ENCODE peak calls at places on chromosomes 5 and 9, in four cellular contexts. U is AG08396, K is DMS79, Q is KG1. Z is an unnamed sample.
A peak's percentile ranks its signal among the peaks of the same experiment; 100 is the strongest.

GRCh38 chr9:131394464-131395026 is 659 bp downstream of the PRRC2B start:
- DNase-seq in U (peak; percentile 76), K (no peak), Q (no peak), Z (peak; percentile 41)

GRCh38 chr5:171498166-171498565 is 78.7 kb downstream of the FGF18 start:
- DNase-seq in Q (no peak), U (no peak), K (no peak), Z (no peak)

GRCh38 chr5:58241383-58241782 is 218.5 kb downstream of the PLK2 start:
- DNase-seq in Q (no peak), K (no peak), U (no peak), Z (no peak)

GRCh38 chr5:120604898-120605297 is 140.8 kb downstream of the PRR16 start:
- DNase-seq in U (peak; percentile 36), Q (no peak), K (no peak), Z (no peak)

GRCh38 chr9:2356391-2356790 is 265.2 kb upstream of the VLDLR start:
- DNase-seq in Q (no peak), K (no peak), U (no peak), Z (no peak)

GRCh38 chr9:99998866-99999265 is 92.4 kb downstream of the STX17 start:
- DNase-seq in Q (no peak), K (no peak), U (no peak), Z (no peak)

GRCh38 chr5:155836404-155836803 is 490.6 kb upstream of the SGCD start:
- DNase-seq in K (no peak), Q (no peak), U (no peak), Z (no peak)

GRCh38 chr5:21154526-21154925 is 1166.5 kb upstream of the CDH18 start:
- DNase-seq in Q (no peak), U (no peak), K (no peak), Z (no peak)

GRCh38 chr9:134709512-134710270 is 68.1 kb downstream of the COL5A1 start:
- DNase-seq in U (peak; percentile 75), K (no peak), Q (no peak), Z (no peak)

GRCh38 chr9:89505048-89505447 is 7.1 kb upstream of the SEMA4D start:
- DNase-seq in K (no peak), Q (no peak), U (no peak), Z (no peak)

GRCh38 chr9:137694962-137695875 is 76.4 kb downstream of the EHMT1 start:
- DNase-seq in K (no peak), Q (no peak), U (peak; percentile 63), Z (no peak)

GRCh38 chr9:134141906-134142305 is 6.0 kb downstream of the WDR5 start:
- DNase-seq in Q (no peak), U (no peak), K (no peak), Z (no peak)

GRCh38 chr9:107858260-107858659 is 368.7 kb upstream of the KLF4 start:
- DNase-seq in K (no peak), U (no peak), Q (no peak), Z (no peak)

GRCh38 chr9:93030642-93031628 is 27.6 kb upstream of the SUSD3 start:
- DNase-seq in K (no peak), Q (no peak), U (no peak), Z (no peak)

GRCh38 chr9:38284768-38285080 is 107.8 kb upstream of the ALDH1B1 start:
- DNase-seq in U (no peak), Q (no peak), K (peak; percentile 96), Z (no peak)

GRCh38 chr5:139686356-139686918 is 38.3 kb downstream of the CXXC5 start:
- DNase-seq in Q (no peak), U (no peak), K (no peak), Z (no peak)

GRCh38 chr9:3479516-3480352 is 46.1 kb downstream of the RFX3 start:
- DNase-seq in K (no peak), U (no peak), Q (no peak), Z (no peak)

GRCh38 chr5:136810198-136810823 is 445.0 kb upstream of the TRPC7 start:
- DNase-seq in U (peak; percentile 45), Q (no peak), K (no peak), Z (no peak)

GRCh38 chr5:142171270-142171669 is 62.7 kb downstream of the NDFIP1 start:
- DNase-seq in U (no peak), K (no peak), Q (no peak), Z (no peak)

GRCh38 chr5:37428044-37428443 is 48.9 kb downstream of the WDR70 start:
- DNase-seq in U (no peak), K (no peak), Q (no peak), Z (no peak)

GRCh38 chr5:39461007-39461682 is 36.4 kb upstream of the DAB2 start:
- DNase-seq in U (no peak), Q (no peak), K (no peak), Z (no peak)

GRCh38 chr5:135304352-135305221 is 94.4 kb downstream of the MACROH2A1 start:
- DNase-seq in K (no peak), Q (no peak), U (no peak), Z (no peak)

GRCh38 chr9:134325096-134325812 is 1.0 kb upstream of the RXRA start:
- DNase-seq in U (peak; percentile 82), K (no peak), Q (no peak), Z (no peak)

GRCh38 chr9:119153402-119153801 is 215.8 kb downstream of the BRINP1 start:
- DNase-seq in U (no peak), K (no peak), Q (no peak), Z (no peak)

GRCh38 chr5:12023614-12024241 is 119.5 kb upstream of the CTNND2 start:
- DNase-seq in U (peak; percentile 8), Q (peak; percentile 4), K (no peak), Z (no peak)

GRCh38 chr5:2746642-2747041 is 4.8 kb downstream of the IRX2 start:
- DNase-seq in K (no peak), U (no peak), Q (no peak), Z (no peak)

GRCh38 chr5:172274951-172275753 is 8.4 kb downstream of the UBTD2 start:
- DNase-seq in U (no peak), Q (no peak), K (no peak), Z (peak; percentile 36)

GRCh38 chr5:16673241-16673998 is 56.6 kb upstream of the RETREG1 start:
- DNase-seq in U (no peak), Q (no peak), K (peak; percentile 52), Z (no peak)

GRCh38 chr5:149697001-149697400 is 33.1 kb upstream of the PPARGC1B start:
- DNase-seq in Q (no peak), K (no peak), U (no peak), Z (no peak)

GRCh38 chr5:176131771-176132170 is 106.5 kb upstream of the SIMC1 start:
- DNase-seq in Q (no peak), K (no peak), U (no peak), Z (no peak)

GRCh38 chr5:17910318-17910717 is 276.1 kb downstream of the TAF11L14 start:
- DNase-seq in K (no peak), Q (no peak), U (no peak), Z (no peak)

GRCh38 chr9:134776080-134776796 is 104.4 kb upstream of the FCN2 start:
- DNase-seq in Q (no peak), U (peak; percentile 36), K (no peak), Z (no peak)

GRCh38 chr9:108468364-108468763 is 387.4 kb downstream of the ACTL7B start:
- DNase-seq in K (no peak), U (no peak), Q (no peak), Z (no peak)

GRCh38 chr5:158679221-158679641 is 420.5 kb downstream of the EBF1 start:
- DNase-seq in Q (no peak), K (no peak), U (no peak), Z (no peak)

GRCh38 chr5:14685757-14686156 is 21.2 kb downstream of the OTULIN start:
- DNase-seq in K (no peak), Q (peak; percentile 12), U (peak; percentile 56), Z (peak; percentile 31)

GRCh38 chr5:135242496-135243193 is 156.4 kb downstream of the MACROH2A1 start:
- DNase-seq in K (no peak), U (no peak), Q (no peak), Z (no peak)

GRCh38 chr5:6719896-6720560 is 6.8 kb downstream of the TENT4A start:
- DNase-seq in Q (no peak), K (no peak), U (no peak), Z (no peak)

GRCh38 chr5:102222772-102223171 is 73.3 kb downstream of the SLCO4C1 start:
- DNase-seq in K (no peak), U (no peak), Q (no peak), Z (no peak)

GRCh38 chr9:14868772-14869583 is 41.2 kb downstream of the FREM1 start:
- DNase-seq in U (no peak), K (no peak), Q (no peak), Z (no peak)

Z was measured in activated T-helper 9 cell treated with anti-CD3 and anti-CD28 coated beads, Interleukin-2, amount 50 U/mL, for 16 hours.